ENCODE peak calls at places on chromosomes 12 and 14, in six cellular contexts. One of them, this sample, is unnamed.

GRCh38 chr14:71321556-71322315 is 414.5 kb downstream of the PCNX1 start:
- DNase-seq in mucosa of gallbladder: peak; percentile 13
- DNase-seq in sciatic nerve: no peak
- DNase-seq in stimulated activated CD8-positive, alpha-beta memory T cell treated with anti-CD3 and anti-CD28 coated beads, Interleukin-4, amount 100 ng/mL, for 24 hours: no peak
- DNase-seq in stimulated activated CD4-positive, alpha-beta T cell treated with anti-CD3 and anti-CD28 coated beads, Interleukin-2, amount 100 ng/mL, for 48 hours: no peak
- DNase-seq in activated T-helper 9 cell treated with anti-CD3 and anti-CD28 coated beads, Interleukin-2, amount 50 U/mL, for 16 hours: no peak
- DNase-seq in this sample: no peak

GRCh38 chr12:115934046-115934445 is 343.4 kb downstream of the MED13L start:
- DNase-seq in mucosa of gallbladder: no peak
- DNase-seq in sciatic nerve: peak; percentile 67
- DNase-seq in stimulated activated CD8-positive, alpha-beta memory T cell treated with anti-CD3 and anti-CD28 coated beads, Interleukin-4, amount 100 ng/mL, for 24 hours: no peak
- DNase-seq in stimulated activated CD4-positive, alpha-beta T cell treated with anti-CD3 and anti-CD28 coated beads, Interleukin-2, amount 100 ng/mL, for 48 hours: no peak
- DNase-seq in activated T-helper 9 cell treated with anti-CD3 and anti-CD28 coated beads, Interleukin-2, amount 50 U/mL, for 16 hours: no peak
- DNase-seq in this sample: peak; percentile 59

GRCh38 chr12:18479266-18479665 is 217.9 kb downstream of the PIK3C2G start:
- DNase-seq in mucosa of gallbladder: no peak
- DNase-seq in sciatic nerve: no peak
- DNase-seq in stimulated activated CD8-positive, alpha-beta memory T cell treated with anti-CD3 and anti-CD28 coated beads, Interleukin-4, amount 100 ng/mL, for 24 hours: no peak
- DNase-seq in stimulated activated CD4-positive, alpha-beta T cell treated with anti-CD3 and anti-CD28 coated beads, Interleukin-2, amount 100 ng/mL, for 48 hours: no peak
- DNase-seq in activated T-helper 9 cell treated with anti-CD3 and anti-CD28 coated beads, Interleukin-2, amount 50 U/mL, for 16 hours: no peak
- DNase-seq in this sample: no peak

GRCh38 chr12:122421263-122421814 is 1.1 kb downstream of the CLIP1 start:
- DNase-seq in mucosa of gallbladder: peak; percentile 26
- DNase-seq in sciatic nerve: no peak
- DNase-seq in stimulated activated CD8-positive, alpha-beta memory T cell treated with anti-CD3 and anti-CD28 coated beads, Interleukin-4, amount 100 ng/mL, for 24 hours: no peak
- DNase-seq in stimulated activated CD4-positive, alpha-beta T cell treated with anti-CD3 and anti-CD28 coated beads, Interleukin-2, amount 100 ng/mL, for 48 hours: no peak
- DNase-seq in activated T-helper 9 cell treated with anti-CD3 and anti-CD28 coated beads, Interleukin-2, amount 50 U/mL, for 16 hours: no peak
- DNase-seq in this sample: peak; percentile 74

GRCh38 chr12:113852273-113852672 is 113.9 kb downstream of the RBM19 start:
- DNase-seq in mucosa of gallbladder: no peak
- DNase-seq in sciatic nerve: no peak
- DNase-seq in stimulated activated CD8-positive, alpha-beta memory T cell treated with anti-CD3 and anti-CD28 coated beads, Interleukin-4, amount 100 ng/mL, for 24 hours: no peak
- DNase-seq in stimulated activated CD4-positive, alpha-beta T cell treated with anti-CD3 and anti-CD28 coated beads, Interleukin-2, amount 100 ng/mL, for 48 hours: no peak
- DNase-seq in activated T-helper 9 cell treated with anti-CD3 and anti-CD28 coated beads, Interleukin-2, amount 50 U/mL, for 16 hours: no peak
- DNase-seq in this sample: no peak

GRCh38 chr14:27015046-27015445 is 417.2 kb upstream of the NOVA1 start:
- DNase-seq in mucosa of gallbladder: no peak
- DNase-seq in sciatic nerve: no peak
- DNase-seq in stimulated activated CD8-positive, alpha-beta memory T cell treated with anti-CD3 and anti-CD28 coated beads, Interleukin-4, amount 100 ng/mL, for 24 hours: no peak
- DNase-seq in stimulated activated CD4-positive, alpha-beta T cell treated with anti-CD3 and anti-CD28 coated beads, Interleukin-2, amount 100 ng/mL, for 48 hours: no peak
- DNase-seq in activated T-helper 9 cell treated with anti-CD3 and anti-CD28 coated beads, Interleukin-2, amount 50 U/mL, for 16 hours: no peak
- DNase-seq in this sample: no peak

GRCh38 chr12:110818511-110818910 is 28.3 kb upstream of the CCDC63 start:
- DNase-seq in mucosa of gallbladder: no peak
- DNase-seq in sciatic nerve: no peak
- DNase-seq in stimulated activated CD8-positive, alpha-beta memory T cell treated with anti-CD3 and anti-CD28 coated beads, Interleukin-4, amount 100 ng/mL, for 24 hours: no peak
- DNase-seq in stimulated activated CD4-positive, alpha-beta T cell treated with anti-CD3 and anti-CD28 coated beads, Interleukin-2, amount 100 ng/mL, for 48 hours: no peak
- DNase-seq in activated T-helper 9 cell treated with anti-CD3 and anti-CD28 coated beads, Interleukin-2, amount 50 U/mL, for 16 hours: no peak
- DNase-seq in this sample: no peak

GRCh38 chr12:124956571-124956970 is 32.4 kb downstream of the DHX37 start:
- DNase-seq in mucosa of gallbladder: no peak
- DNase-seq in sciatic nerve: no peak
- DNase-seq in stimulated activated CD8-positive, alpha-beta memory T cell treated with anti-CD3 and anti-CD28 coated beads, Interleukin-4, amount 100 ng/mL, for 24 hours: no peak
- DNase-seq in stimulated activated CD4-positive, alpha-beta T cell treated with anti-CD3 and anti-CD28 coated beads, Interleukin-2, amount 100 ng/mL, for 48 hours: no peak
- DNase-seq in activated T-helper 9 cell treated with anti-CD3 and anti-CD28 coated beads, Interleukin-2, amount 50 U/mL, for 16 hours: no peak
- DNase-seq in this sample: no peak

GRCh38 chr12:79407671-79408622 is 282.8 kb downstream of the PAWR start:
- DNase-seq in mucosa of gallbladder: peak; percentile 63
- DNase-seq in sciatic nerve: peak; percentile 57
- DNase-seq in stimulated activated CD8-positive, alpha-beta memory T cell treated with anti-CD3 and anti-CD28 coated beads, Interleukin-4, amount 100 ng/mL, for 24 hours: no peak
- DNase-seq in stimulated activated CD4-positive, alpha-beta T cell treated with anti-CD3 and anti-CD28 coated beads, Interleukin-2, amount 100 ng/mL, for 48 hours: no peak
- DNase-seq in activated T-helper 9 cell treated with anti-CD3 and anti-CD28 coated beads, Interleukin-2, amount 50 U/mL, for 16 hours: no peak
- DNase-seq in this sample: no peak

GRCh38 chr12:123231931-123232330 is 1.0 kb downstream of the MPHOSPH9 start:
- DNase-seq in mucosa of gallbladder: no peak
- DNase-seq in sciatic nerve: no peak
- DNase-seq in stimulated activated CD8-positive, alpha-beta memory T cell treated with anti-CD3 and anti-CD28 coated beads, Interleukin-4, amount 100 ng/mL, for 24 hours: no peak
- DNase-seq in stimulated activated CD4-positive, alpha-beta T cell treated with anti-CD3 and anti-CD28 coated beads, Interleukin-2, amount 100 ng/mL, for 48 hours: no peak
- DNase-seq in activated T-helper 9 cell treated with anti-CD3 and anti-CD28 coated beads, Interleukin-2, amount 50 U/mL, for 16 hours: no peak
- DNase-seq in this sample: no peak

This sample was measured in right atrium auricular region.